ENCODE peak calls at places on chromosomes 6 and 20, in four cellular contexts. One of them, this sample, is unnamed.

GRCh38 chr20:36808317-36809257 is 35.0 kb upstream of the DSN1 start:
- DNase-seq in A549: peak; percentile 68
- DNase-seq in endothelial cell of umbilical vein: peak; percentile 36
- DNase-seq in WTC11: peak; percentile 84
- DNase-seq in this sample: no peak

GRCh38 chr20:60649541-60649940 is 602.5 kb upstream of the CDH4 start:
- DNase-seq in A549: no peak
- DNase-seq in endothelial cell of umbilical vein: no peak
- DNase-seq in WTC11: no peak
- DNase-seq in this sample: no peak

GRCh38 chr6:166629628-166630027 is 2.6 kb upstream of the RPS6KA2 start:
- DNase-seq in A549: no peak
- DNase-seq in endothelial cell of umbilical vein: no peak
- DNase-seq in WTC11: no peak
- DNase-seq in this sample: no peak

GRCh38 chr20:60749804-60750602 is 502.1 kb upstream of the CDH4 start:
- DNase-seq in A549: no peak
- DNase-seq in endothelial cell of umbilical vein: no peak
- DNase-seq in WTC11: peak; percentile 55
- DNase-seq in this sample: no peak

GRCh38 chr6:169046483-169047192 is 207.0 kb downstream of the THBS2 start:
- DNase-seq in A549: no peak
- DNase-seq in endothelial cell of umbilical vein: no peak
- DNase-seq in WTC11: no peak
- DNase-seq in this sample: no peak

GRCh38 chr6:50889492-50889891 is 70.8 kb downstream of the TFAP2B start:
- DNase-seq in A549: no peak
- DNase-seq in endothelial cell of umbilical vein: no peak
- DNase-seq in WTC11: no peak
- DNase-seq in this sample: no peak

GRCh38 chr6:113381957-113382356 is 475.2 kb upstream of the MARCKS start:
- DNase-seq in A549: no peak
- DNase-seq in endothelial cell of umbilical vein: peak; percentile 82
- DNase-seq in WTC11: no peak
- DNase-seq in this sample: peak; percentile 55

GRCh38 chr20:53623454-53624206 is 30.0 kb upstream of the ZNF217 start:
- DNase-seq in A549: peak; percentile 71
- DNase-seq in endothelial cell of umbilical vein: peak; percentile 85
- DNase-seq in WTC11: peak; percentile 42
- DNase-seq in this sample: peak; percentile 60

GRCh38 chr6:70479236-70479635 is 65.9 kb downstream of the FAM135A start:
- DNase-seq in A549: no peak
- DNase-seq in endothelial cell of umbilical vein: peak; percentile 19
- DNase-seq in WTC11: no peak
- DNase-seq in this sample: no peak

GRCh38 chr6:94052754-94053153 is 633.4 kb upstream of the EPHA7 start:
- DNase-seq in A549: no peak
- DNase-seq in endothelial cell of umbilical vein: no peak
- DNase-seq in WTC11: no peak
- DNase-seq in this sample: no peak

GRCh38 chr20:63427206-63427605 is 45.2 kb downstream of the KCNQ2 start:
- DNase-seq in A549: no peak
- DNase-seq in endothelial cell of umbilical vein: no peak
- DNase-seq in WTC11: no peak
- DNase-seq in this sample: no peak

GRCh38 chr6:90110971-90111370 is 185.7 kb downstream of the BACH2 start:
- DNase-seq in A549: no peak
- DNase-seq in endothelial cell of umbilical vein: no peak
- DNase-seq in WTC11: no peak
- DNase-seq in this sample: no peak

GRCh38 chr6:155171747-155172191 is 92.0 kb upstream of the CLDN20 start:
- DNase-seq in A549: no peak
- DNase-seq in endothelial cell of umbilical vein: peak; percentile 85
- DNase-seq in WTC11: no peak
- DNase-seq in this sample: no peak

GRCh38 chr6:13613029-13613594 is 2.0 kb upstream of the NOL7 start:
- DNase-seq in A549: no peak
- DNase-seq in endothelial cell of umbilical vein: no peak
- DNase-seq in WTC11: no peak
- DNase-seq in this sample: no peak

GRCh38 chr20:59141818-59142581 is 21.6 kb upstream of the ZNF831 start:
- DNase-seq in A549: no peak
- DNase-seq in endothelial cell of umbilical vein: no peak
- DNase-seq in WTC11: peak; percentile 63
- DNase-seq in this sample: no peak

GRCh38 chr6:24205020-24205492 is 79.0 kb downstream of the NRSN1 start:
- DNase-seq in A549: peak; percentile 6
- DNase-seq in endothelial cell of umbilical vein: peak; percentile 65
- DNase-seq in WTC11: no peak
- DNase-seq in this sample: peak; percentile 24

GRCh38 chr20:50292324-50293243 is 102.0 kb downstream of the CEBPB start:
- DNase-seq in A549: peak; percentile 88
- DNase-seq in endothelial cell of umbilical vein: peak; percentile 80
- DNase-seq in WTC11: peak; percentile 30
- DNase-seq in this sample: no peak

GRCh38 chr20:25394276-25394675 is 3.6 kb upstream of the ABHD12 start:
- DNase-seq in A549: no peak
- DNase-seq in endothelial cell of umbilical vein: peak; percentile 13
- DNase-seq in WTC11: no peak
- DNase-seq in this sample: no peak

GRCh38 chr6:158780963-158781691 is 38.0 kb downstream of the EZR start:
- DNase-seq in A549: no peak
- DNase-seq in endothelial cell of umbilical vein: no peak
- DNase-seq in WTC11: no peak
- DNase-seq in this sample: no peak

GRCh38 chr6:26224940-26225847 is 138.0 kb downstream of the HFE start:
- DNase-seq in A549: no peak
- DNase-seq in endothelial cell of umbilical vein: peak; percentile 89
- DNase-seq in WTC11: peak; percentile 86
- DNase-seq in this sample: no peak

GRCh38 chr6:42013134-42013516 is 37.2 kb upstream of the TAF8 start:
- DNase-seq in A549: no peak
- DNase-seq in endothelial cell of umbilical vein: no peak
- DNase-seq in WTC11: no peak
- DNase-seq in this sample: no peak

DNA sequence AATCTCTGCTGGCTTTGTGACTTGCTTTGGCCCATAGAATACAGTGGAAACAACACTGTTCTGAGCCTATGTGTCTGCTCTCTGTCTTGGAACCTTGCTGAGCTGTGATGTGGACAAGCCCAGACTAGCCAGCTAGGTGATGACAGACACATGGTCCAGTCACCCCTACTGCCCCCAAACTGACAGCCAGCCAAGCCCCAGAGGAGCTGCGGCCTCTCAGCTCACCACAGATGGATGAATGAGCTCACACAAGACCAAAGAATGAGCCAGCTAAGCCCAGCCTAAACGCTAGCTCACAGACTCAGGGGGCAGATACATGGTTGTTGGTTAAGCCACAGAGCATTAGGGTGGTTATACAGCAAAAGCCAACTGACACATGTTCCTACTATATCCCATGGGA is 4.1 kb downstream of the AARS2 start:
- DNase-seq in A549: no peak
- DNase-seq in endothelial cell of umbilical vein: no peak
- DNase-seq in WTC11: no peak
- DNase-seq in this sample: no peak
- TF ChIP-seq MAX in A549: no peak
- TF ChIP-seq MAX in endothelial cell of umbilical vein: no peak
- TF ChIP-seq MAX in WTC11: no peak
- TF ChIP-seq MAX in this sample: no peak

DNA sequence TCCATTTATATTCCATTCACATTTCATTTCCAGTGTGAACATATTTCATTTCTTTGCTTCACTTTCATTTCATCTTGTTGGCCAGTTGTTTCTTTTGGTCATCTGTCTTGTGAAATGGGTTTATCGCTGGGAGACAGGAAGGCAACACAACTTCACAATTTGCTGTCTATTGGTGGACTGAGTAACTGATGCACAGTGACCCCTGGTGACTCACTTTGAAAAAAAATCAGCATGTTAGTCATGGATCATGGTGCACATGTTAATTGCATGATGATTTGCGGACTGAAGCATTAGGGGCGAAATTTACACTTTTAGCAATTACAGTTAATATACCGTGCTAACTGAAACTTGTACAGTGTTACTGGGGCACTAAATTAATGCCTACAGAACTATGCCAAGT is 37.1 kb downstream of the SLC24A3 start:
- DNase-seq in A549: no peak
- DNase-seq in endothelial cell of umbilical vein: no peak
- DNase-seq in WTC11: no peak
- DNase-seq in this sample: no peak
- TF ChIP-seq CTCF in A549: peak; percentile 8
- TF ChIP-seq CTCF in endothelial cell of umbilical vein: no peak
- TF ChIP-seq CTCF in WTC11: no peak
- TF ChIP-seq CTCF in this sample: peak; percentile 28

GRCh38 chr6:152184573-152185157 is 377.2 kb downstream of the ESR1 start:
- DNase-seq in A549: no peak
- DNase-seq in endothelial cell of umbilical vein: no peak
- DNase-seq in WTC11: no peak
- DNase-seq in this sample: no peak

GRCh38 chr6:152185158-152185574 is 377.7 kb downstream of the ESR1 start:
- DNase-seq in A549: no peak
- DNase-seq in endothelial cell of umbilical vein: no peak
- DNase-seq in WTC11: no peak
- DNase-seq in this sample: peak; percentile 32

GRCh38 chr6:152176219-152176745 is 368.8 kb downstream of the ESR1 start:
- DNase-seq in A549: no peak
- DNase-seq in endothelial cell of umbilical vein: no peak
- DNase-seq in WTC11: no peak
- DNase-seq in this sample: no peak

DNA sequence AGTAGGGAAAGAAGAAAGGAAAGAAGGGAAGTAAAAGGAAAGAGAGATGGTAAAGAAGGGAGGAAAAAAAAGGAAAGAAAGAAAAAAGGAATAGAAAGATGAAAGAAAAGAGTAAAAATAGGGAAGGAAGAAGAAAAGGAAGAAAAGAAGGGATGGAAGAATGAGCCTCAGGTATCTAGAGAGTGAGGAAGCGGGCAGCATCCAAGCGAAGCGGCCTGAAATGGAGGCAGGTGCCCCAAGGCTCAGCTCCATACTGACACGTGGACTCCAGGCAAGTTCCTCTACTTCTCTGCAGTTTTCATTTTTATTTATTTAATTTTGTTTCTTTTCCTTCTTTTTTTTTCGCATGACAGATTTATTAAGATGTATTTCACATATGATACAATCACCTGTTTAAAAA is 373.1 kb downstream of the ESR1 start:
- DNase-seq in A549: no peak
- DNase-seq in endothelial cell of umbilical vein: no peak
- DNase-seq in WTC11: no peak
- DNase-seq in this sample: no peak
- TF ChIP-seq MAX in A549: no peak
- TF ChIP-seq MAX in endothelial cell of umbilical vein: no peak
- TF ChIP-seq MAX in WTC11: no peak
- TF ChIP-seq MAX in this sample: no peak

GRCh38 chr6:21019614-21020013 is 485.4 kb downstream of the CDKAL1 start:
- DNase-seq in A549: no peak
- DNase-seq in endothelial cell of umbilical vein: peak; percentile 24
- DNase-seq in WTC11: no peak
- DNase-seq in this sample: no peak
- TF ChIP-seq CTCF in A549: no peak
- TF ChIP-seq CTCF in endothelial cell of umbilical vein: no peak
- TF ChIP-seq CTCF in WTC11: no peak
- TF ChIP-seq CTCF in this sample: no peak

GRCh38 chr6:38814761-38815160 is 99.7 kb downstream of the DNAH8 start:
- DNase-seq in A549: no peak
- DNase-seq in endothelial cell of umbilical vein: no peak
- DNase-seq in WTC11: no peak
- DNase-seq in this sample: no peak
- TF ChIP-seq MAX in A549: no peak
- TF ChIP-seq MAX in endothelial cell of umbilical vein: no peak
- TF ChIP-seq MAX in WTC11: no peak
- TF ChIP-seq MAX in this sample: no peak

DNA sequence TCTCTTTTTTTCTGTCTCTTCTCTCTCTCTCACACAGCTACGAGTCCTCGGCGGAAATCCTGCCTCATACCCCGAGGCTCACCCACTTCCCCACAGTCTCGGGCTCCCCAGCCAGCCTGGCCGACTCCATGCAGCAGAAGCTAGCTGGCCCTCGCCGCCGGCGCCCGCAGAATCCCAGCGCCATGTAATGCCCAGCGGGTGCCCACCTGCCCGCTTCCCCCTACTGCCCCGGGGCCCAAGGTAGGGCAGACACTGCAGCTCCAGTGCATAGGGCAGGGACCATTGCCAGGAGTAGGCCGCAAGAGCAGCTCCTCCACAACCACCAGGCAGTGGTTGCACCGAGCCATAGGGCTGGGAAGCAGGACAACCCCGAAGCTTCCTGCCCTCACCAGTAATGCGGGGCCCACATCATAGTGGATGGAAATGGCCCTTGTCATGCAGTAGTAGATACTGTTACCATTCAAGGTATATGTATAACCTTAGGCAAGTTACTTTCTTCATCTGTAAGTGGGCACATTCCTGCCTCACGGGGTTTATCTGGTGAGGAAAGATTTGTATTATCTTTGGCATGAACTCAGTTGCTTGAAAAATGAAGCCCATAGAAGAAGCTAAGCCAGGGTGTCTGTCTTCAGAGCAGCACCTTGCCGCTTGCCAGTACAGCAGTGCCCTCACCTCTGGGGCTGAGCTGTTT is 36.9 kb upstream of the ID1 start:
- DNase-seq in A549: no peak
- DNase-seq in endothelial cell of umbilical vein: peak; percentile 43
- DNase-seq in WTC11: no peak
- DNase-seq in this sample: no peak
- TF ChIP-seq CTCF in A549: no peak
- TF ChIP-seq CTCF in endothelial cell of umbilical vein: no peak
- TF ChIP-seq CTCF in WTC11: no peak
- TF ChIP-seq CTCF in this sample: no peak

This sample was measured in GM12878.